ENCODE peak calls at places on chromosome 16, in seven cellular contexts. I is epithelial cell of esophagus, M is esophagus muscularis mucosa, L is cardiac muscle cell, F is foreskin fibroblast, W is AG04450, A is OCI-LY7. B is an unnamed sample.

GRCh38 chr16:48204825-48205151 is 39.3 kb upstream of the LONP2 start:
- DNase-seq in W (no peak), I (no peak), M (no peak), A (no peak), L (no peak), F (no peak), B (no peak)

GRCh38 chr16:83215417-83216001 is 588.7 kb downstream of the CDH13 start:
- DNase-seq in F (no peak), M (no peak), L (peak), A (peak), W (peak), I (peak), B (no peak)

GRCh38 chr16:4535627-4536108 is 2.9 kb downstream of the CDIP1 start:
- DNase-seq in W (no peak), F (no peak), M (no peak), L (no peak), I (no peak), A (no peak), B (no peak)

GRCh38 chr16:12398029-12398735 is 405.5 kb downstream of the CPPED1 start:
- DNase-seq in M (no peak), L (no peak), F (no peak), I (no peak), A (no peak), W (no peak), B (no peak)

GRCh38 chr16:12132290-12132689 is 155.8 kb downstream of the SNX29 start:
- DNase-seq in I (peak), F (peak), M (no peak), W (peak), A (no peak), L (no peak), B (peak)

GRCh38 chr16:28321700-28322411 is 29.5 kb downstream of the SBK1 start:
- DNase-seq in M (no peak), I (peak), W (no peak), F (no peak), L (peak), A (peak), B (no peak)

GRCh38 chr16:75244225-75244792 is 7.1 kb downstream of the BCAR1 start:
- DNase-seq in A (no peak), F (peak), W (no peak), L (no peak), I (no peak), M (no peak), B (no peak)

GRCh38 chr16:2466667-2467300 is 4.3 kb upstream of the NTN3 start:
- DNase-seq in L (no peak), M (no peak), W (no peak), F (no peak), I (no peak), A (no peak), B (no peak)

GRCh38 chr16:89358030-89359005 is 132.0 kb downstream of the ANKRD11 start:
- DNase-seq in I (no peak), F (no peak), W (no peak), A (no peak), L (no peak), M (no peak), B (no peak)

GRCh38 chr16:55703003-55704001 is 47.5 kb downstream of the SLC6A2 start:
- DNase-seq in L (peak), F (peak), I (peak), A (peak), W (peak), M (no peak), B (peak)

GRCh38 chr16:77782694-77783093 is 5.7 kb upstream of the VAT1L start:
- DNase-seq in F (no peak), I (peak), M (no peak), L (no peak), A (peak), W (no peak), B (no peak)

GRCh38 chr16:77786448-77786847 is 1.9 kb upstream of the VAT1L start:
- DNase-seq in W (no peak), F (no peak), L (no peak), A (no peak), M (no peak), I (no peak), B (no peak)

GRCh38 chr16:77787452-77787851 is 912 bp upstream of the VAT1L start:
- DNase-seq in A (no peak), L (no peak), F (no peak), W (no peak), I (no peak), M (no peak), B (no peak)

GRCh38 chr16:77785365-77785764 is 3.0 kb upstream of the VAT1L start:
- DNase-seq in M (no peak), L (no peak), F (no peak), I (no peak), A (no peak), W (no peak), B (no peak)

DNA sequence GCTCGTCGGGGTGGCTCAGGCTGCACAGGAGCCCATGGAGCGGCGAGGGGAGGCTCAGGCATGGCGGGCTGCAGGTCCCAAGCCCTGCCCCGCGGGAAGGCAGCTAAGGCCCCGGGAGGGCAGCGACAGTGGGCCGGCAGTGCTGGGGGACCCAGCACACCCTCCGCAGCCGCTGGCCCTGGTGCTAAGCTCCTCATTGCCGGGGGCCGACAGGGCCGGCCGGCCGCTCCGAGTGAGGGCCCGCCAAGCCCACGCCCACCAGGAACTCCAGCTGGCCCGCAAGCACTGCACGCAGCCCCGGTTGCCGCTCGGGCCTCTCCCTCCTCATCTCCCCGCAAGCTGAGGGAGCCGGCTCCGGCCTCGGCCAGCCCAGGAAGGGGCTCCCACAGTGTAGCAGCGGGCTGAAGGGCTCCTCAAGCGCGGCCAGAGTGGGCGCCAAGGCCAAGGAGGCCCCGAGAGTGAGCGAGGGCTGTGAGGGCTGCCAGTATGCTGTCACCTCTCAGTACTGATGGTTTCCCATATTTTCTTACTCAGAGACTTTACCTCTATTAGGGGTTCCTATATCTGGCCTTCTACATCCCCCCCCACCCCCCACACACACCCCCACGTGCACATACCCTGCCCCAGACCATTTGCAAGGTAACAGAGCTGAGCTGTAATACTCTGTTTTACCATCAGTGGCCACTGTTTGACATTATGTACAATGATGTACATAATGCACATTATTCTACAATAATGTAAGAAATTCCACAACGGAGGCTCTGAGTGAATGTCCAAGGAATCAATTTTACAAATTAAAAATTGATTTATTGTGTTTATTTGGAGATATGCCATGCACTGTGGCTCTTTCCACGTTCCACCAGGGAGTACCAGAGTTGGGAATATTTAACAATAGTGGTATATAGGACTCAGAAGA is 3.7 kb upstream of the VAT1L start:
- DNase-seq in L (no peak), A (no peak), I (peak), F (no peak), W (no peak), M (no peak), B (no peak)
- TF ChIP-seq CTCF in L (peak), A (peak), I (peak), F (no peak), W (peak), M (no peak), B (peak)

GRCh38 chr16:68427649-68428303 is 20.5 kb downstream of the SMPD3 start:
- DNase-seq in W (no peak), M (no peak), I (no peak), L (no peak), F (no peak), A (no peak), B (no peak)
- H3K4me3 ChIP-seq in W (no peak), M (no peak), I (no peak), L (no peak), F (no peak), A (no peak), B (no peak)

DNA sequence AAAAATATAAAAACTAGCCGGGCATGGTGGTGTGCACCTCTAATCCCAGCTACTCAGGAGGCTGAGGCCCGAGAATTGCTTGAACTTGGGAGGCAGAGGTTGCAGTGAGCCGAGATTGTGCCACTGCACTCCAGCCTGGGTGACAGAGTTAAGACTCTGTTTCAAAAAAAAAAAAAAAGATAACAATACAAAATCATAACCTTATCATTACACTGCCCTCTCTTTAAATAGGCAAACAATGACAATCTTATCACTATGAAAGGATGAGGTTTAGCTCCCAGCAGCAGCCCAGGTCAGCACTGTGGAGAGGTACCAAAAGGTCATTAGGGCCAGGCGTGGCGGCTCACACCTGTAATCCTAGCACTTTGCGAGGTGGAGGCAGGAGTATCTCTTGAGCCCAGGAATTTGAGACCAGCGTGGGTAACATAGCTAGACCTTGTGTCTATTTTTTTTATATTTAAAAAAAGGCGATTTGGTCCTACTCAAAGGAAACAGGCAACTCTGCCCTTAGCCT is 3.5 kb upstream of the DPEP2NB start:
- DNase-seq in W (no peak), L (no peak), I (no peak), M (no peak), F (no peak), A (no peak), B (no peak)
- TF ChIP-seq CTCF in W (no peak), L (no peak), I (no peak), M (no peak), F (no peak), A (no peak), B (no peak)

DNA sequence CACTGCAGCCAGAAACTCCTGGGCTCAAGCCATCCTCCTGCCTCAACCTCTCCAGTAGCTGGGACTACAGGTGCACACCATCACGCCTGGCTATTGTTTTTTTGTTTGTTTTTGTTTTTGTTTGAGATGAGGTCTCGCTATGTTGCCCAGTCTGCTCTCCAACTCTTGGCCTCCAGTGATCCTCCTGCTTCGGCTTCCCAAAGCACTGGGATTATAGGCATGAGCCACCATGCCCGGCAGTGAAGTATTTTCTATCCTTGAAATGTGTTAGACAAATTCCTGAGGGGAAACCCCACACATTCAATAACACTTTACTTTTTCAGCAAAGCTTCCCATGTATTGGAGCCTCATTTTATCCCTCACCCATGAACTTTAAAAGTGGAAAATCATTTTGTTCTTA is 81.2 kb upstream of the KIFC3 start:
- DNase-seq in W (no peak), L (no peak), M (no peak), F (no peak), I (no peak), A (no peak), B (no peak)
- H3K4me3 ChIP-seq in W (no peak), L (no peak), M (no peak), F (no peak), I (no peak), A (no peak), B (no peak)

DNA sequence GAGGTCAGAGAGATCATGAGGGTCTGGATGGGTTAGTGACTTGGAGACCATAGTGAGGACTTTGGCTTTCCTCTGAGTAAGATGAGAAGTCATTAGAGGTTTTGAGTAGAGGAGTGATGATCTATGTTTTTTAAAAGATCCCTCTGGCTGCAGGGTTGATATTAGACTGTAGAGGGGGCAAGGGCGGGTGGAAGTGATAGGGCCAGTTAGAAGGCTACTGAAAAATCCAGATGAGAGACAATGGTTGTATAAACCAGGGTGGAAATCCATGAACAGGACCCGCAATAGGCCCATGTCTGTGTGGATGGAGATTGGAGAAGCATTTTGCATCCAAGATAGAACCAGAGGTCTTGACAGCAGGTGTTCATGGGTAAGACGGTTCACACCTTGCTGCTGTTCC is 9.8 kb downstream of the ITGAL start:
- DNase-seq in I (no peak), A (no peak), W (no peak), L (no peak), F (no peak), M (no peak), B (no peak)
- TF ChIP-seq CTCF in I (peak), A (peak), W (peak), L (peak), F (peak), M (no peak), B (no peak)

GRCh38 chr16:78444-79145 is 570 bp downstream of the MPG start:
- DNase-seq in A (peak), L (peak), I (peak), M (no peak), F (no peak), W (no peak), B (no peak)
- H3K4me3 ChIP-seq in A (peak), L (peak), I (peak), M (peak), F (peak), W (peak), B (peak)

DNA sequence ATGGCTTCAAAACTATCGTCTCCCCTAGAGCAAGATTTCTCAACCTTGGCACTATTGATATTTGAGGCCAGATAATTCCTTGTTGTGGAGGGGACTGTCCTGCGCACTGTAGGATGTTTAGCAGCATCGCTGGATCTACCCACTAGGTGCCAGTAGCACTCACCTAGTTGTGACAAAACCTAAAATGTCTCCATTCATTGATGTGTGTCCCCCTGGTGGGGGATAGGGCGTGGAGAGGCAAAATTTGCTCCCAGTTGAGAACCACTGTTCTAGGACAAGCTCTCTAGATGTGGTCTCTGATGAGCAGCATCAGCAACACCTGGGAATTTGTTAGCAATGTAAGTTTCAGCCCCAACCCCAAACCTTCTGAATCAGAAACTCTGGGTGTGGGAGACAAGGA is 259.0 kb downstream of the XYLT1 start:
- DNase-seq in A (peak), L (peak), W (no peak), I (no peak), M (no peak), F (no peak), B (no peak)
- TF ChIP-seq CTCF in A (peak), L (no peak), W (peak), I (no peak), M (no peak), F (no peak), B (no peak)

GRCh38 chr16:77213542-77214108 is 14.4 kb downstream of the SYCE1L start:
- DNase-seq in I (peak), M (no peak), A (no peak), W (peak), L (no peak), F (peak), B (peak)

GRCh38 chr16:77212736-77213541 is 13.7 kb downstream of the SYCE1L start:
- DNase-seq in F (no peak), I (peak), L (peak), M (no peak), A (peak), W (no peak), B (no peak)

GRCh38 chr16:77214411-77215138 is 15.4 kb downstream of the SYCE1L start:
- DNase-seq in F (no peak), M (no peak), A (no peak), I (no peak), L (no peak), W (no peak), B (no peak)

GRCh38 chr16:77208382-77208781 is 9.2 kb downstream of the SYCE1L start:
- DNase-seq in M (no peak), L (no peak), F (no peak), I (no peak), A (no peak), W (no peak), B (no peak)

GRCh38 chr16:77211880-77212735 is 12.9 kb downstream of the SYCE1L start:
- DNase-seq in W (no peak), F (no peak), I (peak), A (peak), M (no peak), L (peak), B (no peak)
- H3K4me3 ChIP-seq in W (peak), F (peak), I (peak), A (peak), M (peak), L (peak), B (peak)

GRCh38 chr16:23836404-23837291 is 865 bp downstream of the PRKCB start:
- DNase-seq in L (peak), F (no peak), I (no peak), W (no peak), A (peak), M (no peak), B (no peak)
- TF ChIP-seq CTCF in L (no peak), F (no peak), I (no peak), W (no peak), A (peak), M (no peak), B (no peak)

B was measured in AG04449.